ENCODE peak calls at places on chromosome X, in seven cellular contexts. U is AG09309, K is GM13977, H is retinal pigment epithelial cell, S is A673, M is astrocyte, F is AG09319. O is an unnamed sample.

GRCh38 chrX:104309169-104309568 is 54.4 kb upstream of the ESX1 start:
- DNase-seq in U (no peak), H (no peak), S (no peak), K (no peak), M (no peak), F (no peak), O (no peak)

GRCh38 chrX:31715675-31716074 is 643.8 kb upstream of the FTHL17 start:
- DNase-seq in H (no peak), S (peak), U (no peak), M (no peak), K (no peak), F (no peak), O (no peak)

GRCh38 chrX:111511477-111511876 is at the start of gene SERTM2:
- DNase-seq in K (no peak), U (no peak), S (no peak), H (no peak), M (peak), F (no peak), O (no peak)

GRCh38 chrX:7147978-7148824 is at the start of gene PUDP:
- DNase-seq in K (peak), M (peak), S (peak), H (no peak), F (peak), U (peak), O (peak)

GRCh38 chrX:47384502-47384901 is 14.1 kb downstream of the ZNF157 start:
- DNase-seq in F (peak), H (peak), K (peak), M (peak), U (peak), S (peak), O (peak)

GRCh38 chrX:16589211-16589610 is 60.7 kb upstream of the S100G start:
- DNase-seq in U (peak), M (peak), F (no peak), K (no peak), S (no peak), H (no peak), O (no peak)

GRCh38 chrX:63283331-63283730 is 67.8 kb downstream of the SPIN4 start:
- DNase-seq in M (no peak), U (no peak), S (no peak), H (no peak), K (no peak), F (no peak), O (no peak)

GRCh38 chrX:72351606-72352338 is 46.1 kb upstream of the CITED1 start:
- DNase-seq in K (no peak), S (no peak), F (peak), M (peak), U (peak), H (no peak), O (no peak)

GRCh38 chrX:138082881-138083280 is 517.0 kb downstream of the ZIC3 start:
- DNase-seq in K (no peak), M (no peak), U (no peak), F (no peak), H (no peak), S (no peak), O (no peak)

GRCh38 chrX:42585842-42586621 is 191.9 kb downstream of the PPP1R2C start:
- DNase-seq in K (no peak), U (no peak), F (no peak), S (no peak), H (no peak), M (no peak), O (no peak)

GRCh38 chrX:84188320-84188834 is 378 bp upstream of the RPS6KA6 start:
- DNase-seq in U (no peak), K (peak), S (no peak), M (peak), F (peak), H (no peak), O (peak)

GRCh38 chrX:2682582-2683177 is 8.4 kb upstream of the CD99 start:
- DNase-seq in S (peak), K (no peak), U (no peak), F (no peak), H (no peak), M (no peak), O (no peak)

GRCh38 chrX:29044802-29045201 is 457.6 kb downstream of the IL1RAPL1 start:
- DNase-seq in F (no peak), K (no peak), H (no peak), U (no peak), M (no peak), S (peak), O (no peak)

DNA sequence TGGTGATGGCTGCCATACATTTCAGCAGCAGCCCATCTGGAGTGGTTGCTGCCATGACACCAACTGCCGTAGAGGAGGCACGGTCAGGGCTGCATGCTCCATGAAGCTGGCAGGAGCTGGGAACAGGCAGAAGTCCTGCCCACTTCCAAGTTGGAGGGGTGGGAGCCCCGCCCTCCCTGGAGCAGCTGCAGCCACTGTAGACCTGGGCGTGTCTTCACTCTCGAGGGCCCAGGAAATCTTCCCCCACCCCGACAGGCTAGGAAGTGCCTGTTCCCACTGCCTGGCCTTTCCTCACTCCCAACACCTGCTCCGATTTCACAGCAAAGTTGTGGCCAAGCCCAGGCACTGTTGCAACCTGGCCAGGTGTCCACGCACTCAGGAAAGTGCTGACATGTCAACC is 42.3 kb downstream of the NALF2 start:
- DNase-seq in F (no peak), S (no peak), M (no peak), U (no peak), K (no peak), H (no peak), O (no peak)
- TF ChIP-seq CTCF in F (no peak), S (no peak), M (no peak), U (no peak), K (no peak), H (no peak), O (no peak)

GRCh38 chrX:45849261-45849660 is 648.6 kb upstream of the DIPK2B start:
- DNase-seq in K (peak), H (peak), U (peak), M (peak), S (peak), F (peak), O (no peak)
- TF ChIP-seq CTCF in K (peak), H (peak), U (peak), M (peak), S (peak), F (peak), O (no peak)

GRCh38 chrX:136477026-136477425 is 10.7 kb upstream of the BRS3 start:
- DNase-seq in M (no peak), H (no peak), F (no peak), K (no peak), S (no peak), U (no peak), O (no peak)
- TF ChIP-seq CTCF in M (no peak), H (no peak), F (no peak), K (no peak), S (no peak), U (no peak), O (no peak)

GRCh38 chrX:153442463-153442862 is 3.4 kb downstream of the TREX2 start:
- DNase-seq in S (no peak), U (no peak), F (no peak), H (no peak), M (no peak), K (no peak), O (no peak)
- TF ChIP-seq CTCF in S (no peak), U (no peak), F (no peak), H (no peak), M (no peak), K (no peak), O (no peak)

GRCh38 chrX:100606753-100607152 is 22.0 kb downstream of the TNMD start:
- DNase-seq in M (no peak), S (no peak), U (no peak), H (no peak), F (no peak), K (no peak), O (no peak)

GRCh38 chrX:100611951-100612350 is 24.7 kb downstream of the TSPAN6 start:
- DNase-seq in M (no peak), H (no peak), K (no peak), F (no peak), U (no peak), S (no peak), O (no peak)

GRCh38 chrX:100615015-100615414 is 21.6 kb downstream of the TSPAN6 start:
- DNase-seq in U (peak), S (peak), F (peak), H (no peak), M (peak), K (no peak), O (no peak)

GRCh38 chrX:100609591-100609990 is 24.9 kb downstream of the TNMD start:
- DNase-seq in K (no peak), H (no peak), S (no peak), M (no peak), U (no peak), F (no peak), O (no peak)
- TF ChIP-seq CTCF in K (no peak), H (no peak), S (peak), M (peak), U (peak), F (peak), O (no peak)

DNA sequence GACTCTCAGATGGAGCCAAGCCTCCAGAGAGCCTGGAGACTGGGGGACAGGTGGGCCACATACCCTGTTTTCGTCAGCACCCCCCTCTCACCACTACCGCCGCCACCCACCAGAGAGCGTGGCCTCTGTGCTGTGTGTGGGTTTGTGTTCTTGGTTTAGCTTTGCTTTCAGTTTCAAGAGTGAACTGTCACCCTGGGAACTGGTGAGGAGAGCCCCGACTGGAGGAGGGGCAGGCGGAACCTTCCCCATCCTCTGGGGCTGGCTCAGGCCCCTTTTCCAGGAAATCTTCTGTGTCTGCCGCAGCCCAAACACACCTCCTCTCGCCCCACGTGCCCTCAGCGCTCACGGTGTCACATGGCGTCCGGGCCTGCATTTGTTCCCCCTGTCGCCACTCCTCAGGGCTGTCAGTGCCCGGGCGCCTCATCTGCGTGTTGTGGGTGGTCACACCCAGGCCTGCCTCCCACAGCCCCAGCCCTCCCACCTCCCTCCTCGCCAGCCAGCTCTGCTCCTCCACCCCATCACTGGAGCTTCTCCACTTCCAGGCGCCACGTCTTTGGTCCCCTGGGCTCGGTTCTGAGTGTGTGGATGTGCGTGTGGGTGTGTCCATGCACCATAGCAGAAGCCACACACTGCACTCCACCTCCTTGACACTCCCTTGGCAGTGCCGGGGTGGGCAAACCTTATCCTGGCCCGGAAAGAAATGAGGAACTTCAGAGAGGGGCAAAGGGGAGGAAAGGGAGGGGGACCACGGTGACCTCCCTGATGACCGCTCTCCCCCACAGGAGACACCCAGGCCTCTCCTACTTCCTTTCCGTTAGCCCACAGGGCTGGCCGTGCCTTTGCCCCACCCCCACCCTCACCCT is 27.8 kb downstream of the ELF4 start:
- DNase-seq in K (peak), M (no peak), H (no peak), U (no peak), S (no peak), F (no peak), O (no peak)
- TF ChIP-seq CTCF in K (peak), M (no peak), H (no peak), U (no peak), S (no peak), F (no peak), O (no peak)

GRCh38 chrX:126137899-126138298 is 28.2 kb downstream of the DCAF12L2 start:
- DNase-seq in M (no peak), F (no peak), H (no peak), U (no peak), S (peak), K (no peak), O (no peak)
- TF ChIP-seq CTCF in M (no peak), F (no peak), H (peak), U (peak), S (peak), K (peak), O (peak)

GRCh38 chrX:17939724-17940123 is 78.6 kb upstream of the RAI2 start:
- DNase-seq in F (no peak), K (no peak), H (no peak), S (peak), U (no peak), M (no peak), O (no peak)

DNA sequence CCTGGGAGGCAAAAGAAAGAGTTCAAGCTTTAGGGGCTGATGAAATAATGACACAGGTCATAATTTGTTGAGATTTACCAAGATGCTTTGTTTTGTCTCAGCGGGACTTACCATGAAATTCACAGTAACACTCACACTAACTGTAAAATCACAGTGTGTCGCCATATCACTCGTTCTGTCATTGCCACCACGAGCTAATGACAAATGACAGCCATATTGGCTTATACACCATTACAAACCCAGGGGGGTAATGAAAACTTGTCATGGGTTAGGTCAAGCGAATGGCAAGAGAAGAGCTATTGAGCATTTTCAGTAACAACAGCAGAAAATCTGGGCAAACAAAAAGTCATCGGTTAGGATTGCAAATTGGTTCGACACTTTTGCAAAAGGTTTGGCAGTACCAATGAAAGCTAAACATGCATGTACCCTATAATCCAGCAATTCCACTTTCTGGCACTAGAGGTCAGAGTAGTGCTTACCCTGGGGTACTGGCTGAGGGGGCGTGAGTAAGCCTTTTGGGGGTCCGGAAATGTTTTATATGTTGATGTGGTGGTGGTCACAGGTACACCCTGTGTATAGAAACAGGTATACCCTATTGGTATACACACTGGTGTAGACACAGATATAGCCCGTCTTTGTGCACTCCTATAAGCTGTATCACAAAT is 83.9 kb upstream of the RAI2 start:
- DNase-seq in K (peak), U (no peak), F (no peak), S (peak), M (no peak), H (no peak), O (peak)
- TF ChIP-seq CTCF in K (peak), U (peak), F (peak), S (peak), M (peak), H (peak), O (peak)

GRCh38 chrX:78123190-78123589 is 16.3 kb downstream of the TAF9B start:
- DNase-seq in M (peak), S (no peak), U (no peak), F (no peak), K (no peak), H (no peak), O (no peak)

GRCh38 chrX:78125148-78125547 is 14.3 kb downstream of the TAF9B start:
- DNase-seq in U (no peak), K (no peak), F (no peak), S (no peak), H (no peak), M (no peak), O (no peak)

GRCh38 chrX:78129714-78130113 is 9.7 kb downstream of the TAF9B start:
- DNase-seq in F (no peak), H (no peak), K (no peak), S (no peak), U (no peak), M (no peak), O (no peak)

GRCh38 chrX:78119521-78120227 is 15.6 kb downstream of the PGK1 start:
- DNase-seq in H (no peak), F (no peak), K (no peak), S (no peak), M (no peak), U (no peak), O (no peak)

DNA sequence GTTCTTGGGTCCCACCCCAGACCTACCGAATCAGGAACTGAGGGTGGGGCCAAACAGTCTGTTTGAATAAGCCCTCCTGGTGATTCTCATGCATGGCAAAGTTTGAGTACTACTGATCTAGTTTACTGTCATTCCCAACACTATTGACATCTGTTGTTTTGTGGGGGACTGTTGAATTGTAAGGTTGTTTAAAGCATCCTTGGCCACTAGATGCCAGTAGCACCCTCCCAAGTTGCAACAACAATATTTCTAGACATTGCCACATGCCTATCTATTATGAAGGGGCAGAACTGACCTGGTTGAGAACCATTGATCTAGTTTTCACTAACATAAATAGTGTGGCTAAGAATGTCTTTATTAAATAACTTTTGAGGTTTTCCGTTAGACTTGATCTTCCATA is 15.1 kb downstream of the TAF9B start:
- DNase-seq in M (no peak), U (no peak), H (no peak), F (no peak), S (peak), K (no peak), O (no peak)
- TF ChIP-seq CTCF in M (no peak), U (peak), H (no peak), F (no peak), S (peak), K (peak), O (no peak)

O was measured in nephron progenitor cell.